ENCODE peak calls at places on chromosomes 3 and 15, in nine cellular contexts. One of them, this sample, is unnamed.

GRCh38 chr3:32897981-32898623 is 53.3 kb upstream of the CCR4 start:
- DNase-seq in suprapubic skin: no peak
- DNase-seq in IMR-90: no peak
- DNase-seq in CD4-positive, alpha-beta memory T cell: no peak
- DNase-seq in adrenal gland: no peak
- DNase-seq in HepG2: no peak
- DNase-seq in aorta: no peak
- DNase-seq in heart right ventricle: no peak
- DNase-seq in tibial artery: no peak
- DNase-seq in this sample: no peak

GRCh38 chr3:157310329-157311065 is 126.2 kb upstream of the PTX3 start:
- DNase-seq in suprapubic skin: no peak
- DNase-seq in IMR-90: no peak
- DNase-seq in CD4-positive, alpha-beta memory T cell: no peak
- DNase-seq in adrenal gland: no peak
- DNase-seq in HepG2: no peak
- DNase-seq in aorta: no peak
- DNase-seq in heart right ventricle: no peak
- DNase-seq in tibial artery: no peak
- DNase-seq in this sample: no peak

GRCh38 chr3:41304603-41305002 is 105.3 kb downstream of the CTNNB1 start:
- DNase-seq in suprapubic skin: no peak
- DNase-seq in IMR-90: peak; percentile 15
- DNase-seq in CD4-positive, alpha-beta memory T cell: no peak
- DNase-seq in adrenal gland: peak; percentile 29
- DNase-seq in HepG2: no peak
- DNase-seq in aorta: no peak
- DNase-seq in heart right ventricle: peak; percentile 55
- DNase-seq in tibial artery: no peak
- DNase-seq in this sample: no peak

GRCh38 chr3:51980253-51980652 is 3.1 kb upstream of the ACY1 start:
- DNase-seq in suprapubic skin: no peak
- DNase-seq in IMR-90: no peak
- DNase-seq in CD4-positive, alpha-beta memory T cell: no peak
- DNase-seq in adrenal gland: no peak
- DNase-seq in HepG2: no peak
- DNase-seq in aorta: no peak
- DNase-seq in heart right ventricle: no peak
- DNase-seq in tibial artery: no peak
- DNase-seq in this sample: no peak

GRCh38 chr15:86231864-86232801 is 152.5 kb downstream of the AGBL1 start:
- DNase-seq in suprapubic skin: no peak
- DNase-seq in IMR-90: no peak
- DNase-seq in CD4-positive, alpha-beta memory T cell: peak; percentile 39
- DNase-seq in adrenal gland: peak; percentile 44
- DNase-seq in HepG2: peak; percentile 12
- DNase-seq in aorta: no peak
- DNase-seq in heart right ventricle: peak; percentile 6
- DNase-seq in tibial artery: no peak
- DNase-seq in this sample: no peak

GRCh38 chr15:98951004-98951403 is 56.6 kb downstream of the PGPEP1L start:
- DNase-seq in suprapubic skin: no peak
- DNase-seq in IMR-90: no peak
- DNase-seq in CD4-positive, alpha-beta memory T cell: no peak
- DNase-seq in adrenal gland: no peak
- DNase-seq in HepG2: no peak
- DNase-seq in aorta: no peak
- DNase-seq in heart right ventricle: no peak
- DNase-seq in tibial artery: no peak
- DNase-seq in this sample: no peak

GRCh38 chr15:41336549-41336948 is 3.9 kb downstream of the NUSAP1 start:
- DNase-seq in suprapubic skin: no peak
- DNase-seq in IMR-90: no peak
- DNase-seq in CD4-positive, alpha-beta memory T cell: no peak
- DNase-seq in adrenal gland: no peak
- DNase-seq in HepG2: no peak
- DNase-seq in aorta: no peak
- DNase-seq in heart right ventricle: no peak
- DNase-seq in tibial artery: no peak
- DNase-seq in this sample: no peak

GRCh38 chr3:114380233-114380645 is 86.4 kb downstream of the TIGIT start:
- DNase-seq in suprapubic skin: peak; percentile 86
- DNase-seq in IMR-90: peak; percentile 92
- DNase-seq in CD4-positive, alpha-beta memory T cell: no peak
- DNase-seq in adrenal gland: peak; percentile 46
- DNase-seq in HepG2: no peak
- DNase-seq in aorta: peak; percentile 79
- DNase-seq in heart right ventricle: peak; percentile 81
- DNase-seq in tibial artery: peak; percentile 44
- DNase-seq in this sample: no peak

GRCh38 chr3:51500632-51501131 is 867 bp upstream of the DCAF1 start:
- DNase-seq in suprapubic skin: no peak
- DNase-seq in IMR-90: no peak
- DNase-seq in CD4-positive, alpha-beta memory T cell: peak; percentile 41
- DNase-seq in adrenal gland: peak; percentile 50
- DNase-seq in HepG2: no peak
- DNase-seq in aorta: peak; percentile 59
- DNase-seq in heart right ventricle: no peak
- DNase-seq in tibial artery: no peak
- DNase-seq in this sample: no peak

GRCh38 chr15:73849641-73850040 is 23.7 kb upstream of the TBC1D21 start:
- DNase-seq in suprapubic skin: no peak
- DNase-seq in IMR-90: no peak
- DNase-seq in CD4-positive, alpha-beta memory T cell: no peak
- DNase-seq in adrenal gland: no peak
- DNase-seq in HepG2: no peak
- DNase-seq in aorta: no peak
- DNase-seq in heart right ventricle: no peak
- DNase-seq in tibial artery: no peak
- DNase-seq in this sample: no peak

GRCh38 chr15:82540055-82540983 is at the start of gene RPS17:
- DNase-seq in suprapubic skin: peak; percentile 97
- DNase-seq in IMR-90: peak; percentile 93
- DNase-seq in CD4-positive, alpha-beta memory T cell: peak; percentile 96
- DNase-seq in adrenal gland: peak; percentile 97
- DNase-seq in HepG2: peak; percentile 88
- DNase-seq in aorta: peak; percentile 99
- DNase-seq in heart right ventricle: peak; percentile 96
- DNase-seq in tibial artery: peak; percentile 96
- DNase-seq in this sample: peak; percentile 99

GRCh38 chr3:41698931-41699330 is 263.0 kb downstream of the ULK4 start:
- DNase-seq in suprapubic skin: no peak
- DNase-seq in IMR-90: peak; percentile 11
- DNase-seq in CD4-positive, alpha-beta memory T cell: no peak
- DNase-seq in adrenal gland: no peak
- DNase-seq in HepG2: no peak
- DNase-seq in aorta: no peak
- DNase-seq in heart right ventricle: no peak
- DNase-seq in tibial artery: no peak
- DNase-seq in this sample: no peak

GRCh38 chr3:4983739-4984510 is 4.7 kb downstream of the BHLHE40 start:
- DNase-seq in suprapubic skin: no peak
- DNase-seq in IMR-90: peak; percentile 92
- DNase-seq in CD4-positive, alpha-beta memory T cell: peak; percentile 97
- DNase-seq in adrenal gland: peak; percentile 59
- DNase-seq in HepG2: no peak
- DNase-seq in aorta: peak; percentile 82
- DNase-seq in heart right ventricle: peak; percentile 55
- DNase-seq in tibial artery: peak; percentile 67
- DNase-seq in this sample: peak; percentile 48

GRCh38 chr3:194769020-194769643 is 83.4 kb downstream of the FAM43A start:
- DNase-seq in suprapubic skin: peak; percentile 96
- DNase-seq in IMR-90: peak; percentile 79
- DNase-seq in CD4-positive, alpha-beta memory T cell: peak; percentile 98
- DNase-seq in adrenal gland: peak; percentile 94
- DNase-seq in HepG2: peak; percentile 92
- DNase-seq in aorta: peak; percentile 91
- DNase-seq in heart right ventricle: peak; percentile 96
- DNase-seq in tibial artery: peak; percentile 98
- DNase-seq in this sample: peak; percentile 78

GRCh38 chr15:24068102-24068501 is 381.0 kb upstream of the NDN start:
- DNase-seq in suprapubic skin: no peak
- DNase-seq in IMR-90: no peak
- DNase-seq in CD4-positive, alpha-beta memory T cell: no peak
- DNase-seq in adrenal gland: no peak
- DNase-seq in HepG2: no peak
- DNase-seq in aorta: no peak
- DNase-seq in heart right ventricle: no peak
- DNase-seq in tibial artery: no peak
- DNase-seq in this sample: no peak
- H3K9me3 ChIP-seq in suprapubic skin: no peaks in the 10 kb centered on the region
- H3K9me3 ChIP-seq in IMR-90: peaks cover 9% of the 10 kb centered on the region
- H3K9me3 ChIP-seq in CD4-positive, alpha-beta memory T cell: no peaks in the 10 kb centered on the region
- H3K9me3 ChIP-seq in adrenal gland: no peaks in the 10 kb centered on the region
- H3K9me3 ChIP-seq in HepG2: peaks cover 83% of the 10 kb centered on the region
- H3K9me3 ChIP-seq in aorta: no peaks in the 10 kb centered on the region
- H3K9me3 ChIP-seq in heart right ventricle: peaks cover 6% of the 10 kb centered on the region
- H3K9me3 ChIP-seq in tibial artery: no peaks in the 10 kb centered on the region
- H3K9me3 ChIP-seq in this sample: peaks cover 2% of the 10 kb centered on the region

GRCh38 chr3:26089249-26089648 is 299.4 kb downstream of the OXSM start:
- DNase-seq in suprapubic skin: no peak
- DNase-seq in IMR-90: no peak
- DNase-seq in CD4-positive, alpha-beta memory T cell: no peak
- DNase-seq in adrenal gland: no peak
- DNase-seq in HepG2: no peak
- DNase-seq in aorta: no peak
- DNase-seq in heart right ventricle: no peak
- DNase-seq in tibial artery: no peak
- DNase-seq in this sample: no peak

GRCh38 chr3:26087751-26088150 is 297.9 kb downstream of the OXSM start:
- DNase-seq in suprapubic skin: no peak
- DNase-seq in IMR-90: no peak
- DNase-seq in CD4-positive, alpha-beta memory T cell: no peak
- DNase-seq in adrenal gland: no peak
- DNase-seq in HepG2: no peak
- DNase-seq in aorta: no peak
- DNase-seq in heart right ventricle: no peak
- DNase-seq in tibial artery: no peak
- DNase-seq in this sample: no peak

GRCh38 chr3:26090589-26090988 is 300.7 kb downstream of the OXSM start:
- DNase-seq in suprapubic skin: no peak
- DNase-seq in IMR-90: no peak
- DNase-seq in CD4-positive, alpha-beta memory T cell: no peak
- DNase-seq in adrenal gland: no peak
- DNase-seq in HepG2: no peak
- DNase-seq in aorta: no peak
- DNase-seq in heart right ventricle: no peak
- DNase-seq in tibial artery: no peak
- DNase-seq in this sample: no peak

GRCh38 chr3:26091096-26091495 is 301.2 kb downstream of the OXSM start:
- DNase-seq in suprapubic skin: no peak
- DNase-seq in IMR-90: no peak
- DNase-seq in CD4-positive, alpha-beta memory T cell: no peak
- DNase-seq in adrenal gland: no peak
- DNase-seq in HepG2: no peak
- DNase-seq in aorta: no peak
- DNase-seq in heart right ventricle: no peak
- DNase-seq in tibial artery: no peak
- DNase-seq in this sample: no peak
- H3K9me3 ChIP-seq in suprapubic skin: peaks cover 5% of the 10 kb centered on the region
- H3K9me3 ChIP-seq in IMR-90: peaks cover 8% of the 10 kb centered on the region
- H3K9me3 ChIP-seq in CD4-positive, alpha-beta memory T cell: no peaks in the 10 kb centered on the region
- H3K9me3 ChIP-seq in adrenal gland: no peaks in the 10 kb centered on the region
- H3K9me3 ChIP-seq in HepG2: peaks cover 87% of the 10 kb centered on the region
- H3K9me3 ChIP-seq in aorta: peaks cover 2% of the 10 kb centered on the region
- H3K9me3 ChIP-seq in heart right ventricle: peaks cover 19% of the 10 kb centered on the region
- H3K9me3 ChIP-seq in tibial artery: peaks cover 7% of the 10 kb centered on the region
- H3K9me3 ChIP-seq in this sample: no peaks in the 10 kb centered on the region

DNA sequence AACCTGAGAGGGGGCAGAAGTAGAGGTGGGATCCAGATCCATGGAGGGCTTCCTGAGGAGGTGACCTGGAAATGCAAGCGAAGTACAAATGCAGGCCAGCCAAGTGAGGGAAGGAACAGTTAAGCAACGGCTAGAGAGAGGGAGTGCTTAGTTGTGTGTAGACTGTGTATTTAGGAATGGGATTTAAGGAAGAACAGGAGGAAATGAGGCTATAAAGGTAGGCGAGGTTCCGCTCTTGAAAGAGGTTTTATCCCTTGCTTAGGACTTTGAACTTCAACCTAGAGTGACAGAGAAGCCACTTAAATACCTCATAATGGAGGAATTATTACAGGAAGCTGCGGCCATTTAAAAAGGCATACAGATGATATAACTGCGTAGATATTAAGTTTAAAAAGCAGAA is 295.1 kb downstream of the THSD4 start:
- DNase-seq in suprapubic skin: no peak
- DNase-seq in IMR-90: no peak
- DNase-seq in CD4-positive, alpha-beta memory T cell: no peak
- DNase-seq in adrenal gland: no peak
- DNase-seq in HepG2: no peak
- DNase-seq in aorta: no peak
- DNase-seq in heart right ventricle: no peak
- DNase-seq in tibial artery: no peak
- DNase-seq in this sample: no peak
- H3K9me3 ChIP-seq in suprapubic skin: no peaks in the 10 kb centered on the region
- H3K9me3 ChIP-seq in IMR-90: no peaks in the 10 kb centered on the region
- H3K9me3 ChIP-seq in CD4-positive, alpha-beta memory T cell: no peaks in the 10 kb centered on the region
- H3K9me3 ChIP-seq in adrenal gland: no peaks in the 10 kb centered on the region
- H3K9me3 ChIP-seq in HepG2: no peaks in the 10 kb centered on the region
- H3K9me3 ChIP-seq in aorta: no peaks in the 10 kb centered on the region
- H3K9me3 ChIP-seq in heart right ventricle: no peaks in the 10 kb centered on the region
- H3K9me3 ChIP-seq in tibial artery: no peaks in the 10 kb centered on the region
- H3K9me3 ChIP-seq in this sample: no peaks in the 10 kb centered on the region

GRCh38 chr15:29140475-29141172 is 129.0 kb downstream of the NSMCE3 start:
- DNase-seq in suprapubic skin: no peak
- DNase-seq in IMR-90: no peak
- DNase-seq in CD4-positive, alpha-beta memory T cell: no peak
- DNase-seq in adrenal gland: no peak
- DNase-seq in HepG2: no peak
- DNase-seq in aorta: no peak
- DNase-seq in heart right ventricle: no peak
- DNase-seq in tibial artery: no peak
- DNase-seq in this sample: no peak

GRCh38 chr15:29141908-29142747 is 127.5 kb downstream of the NSMCE3 start:
- DNase-seq in suprapubic skin: no peak
- DNase-seq in IMR-90: no peak
- DNase-seq in CD4-positive, alpha-beta memory T cell: no peak
- DNase-seq in adrenal gland: no peak
- DNase-seq in HepG2: no peak
- DNase-seq in aorta: no peak
- DNase-seq in heart right ventricle: no peak
- DNase-seq in tibial artery: no peak
- DNase-seq in this sample: no peak

GRCh38 chr15:29143293-29143692 is 126.3 kb downstream of the NSMCE3 start:
- DNase-seq in suprapubic skin: no peak
- DNase-seq in IMR-90: no peak
- DNase-seq in CD4-positive, alpha-beta memory T cell: no peak
- DNase-seq in adrenal gland: no peak
- DNase-seq in HepG2: no peak
- DNase-seq in aorta: no peak
- DNase-seq in heart right ventricle: no peak
- DNase-seq in tibial artery: no peak
- DNase-seq in this sample: no peak

GRCh38 chr15:29139540-29140459 is 129.8 kb downstream of the NSMCE3 start:
- DNase-seq in suprapubic skin: no peak
- DNase-seq in IMR-90: peak; percentile 24
- DNase-seq in CD4-positive, alpha-beta memory T cell: no peak
- DNase-seq in adrenal gland: peak; percentile 43
- DNase-seq in HepG2: no peak
- DNase-seq in aorta: no peak
- DNase-seq in heart right ventricle: no peak
- DNase-seq in tibial artery: peak; percentile 17
- DNase-seq in this sample: peak; percentile 49

GRCh38 chr15:29141206-29141907 is 128.3 kb downstream of the NSMCE3 start:
- DNase-seq in suprapubic skin: no peak
- DNase-seq in IMR-90: no peak
- DNase-seq in CD4-positive, alpha-beta memory T cell: no peak
- DNase-seq in adrenal gland: no peak
- DNase-seq in HepG2: no peak
- DNase-seq in aorta: no peak
- DNase-seq in heart right ventricle: no peak
- DNase-seq in tibial artery: no peak
- DNase-seq in this sample: no peak
- H3K9me3 ChIP-seq in suprapubic skin: no peaks in the 10 kb centered on the region
- H3K9me3 ChIP-seq in IMR-90: no peaks in the 10 kb centered on the region
- H3K9me3 ChIP-seq in CD4-positive, alpha-beta memory T cell: no peaks in the 10 kb centered on the region
- H3K9me3 ChIP-seq in adrenal gland: no peaks in the 10 kb centered on the region
- H3K9me3 ChIP-seq in HepG2: no peaks in the 10 kb centered on the region
- H3K9me3 ChIP-seq in aorta: no peaks in the 10 kb centered on the region
- H3K9me3 ChIP-seq in heart right ventricle: no peaks in the 10 kb centered on the region
- H3K9me3 ChIP-seq in tibial artery: no peaks in the 10 kb centered on the region
- H3K9me3 ChIP-seq in this sample: no peaks in the 10 kb centered on the region